ENCODE peak calls at places on chromosomes 4 and X, in seven cellular contexts. G is nephron progenitor cell, Z is heart right ventricle, V is AG04450, C is right lobe of liver, E is pancreas, H is PC-9. N is an unnamed sample.
A peak's percentile ranks its signal among the peaks of the same experiment; 100 is the strongest.

GRCh38 chrX:130393451-130394074 is 8.1 kb upstream of the GPR119 start:
- DNase-seq in V (no peak), H (peak; percentile 52), C (peak; percentile 48), G (peak; percentile 61), Z (peak; percentile 16), E (peak; percentile 71), N (peak; percentile 37)

GRCh38 chrX:53974529-53974928 is 69.7 kb downstream of the PHF8 start:
- DNase-seq in H (no peak), E (no peak), G (no peak), V (no peak), C (no peak), Z (no peak), N (no peak)

GRCh38 chrX:79630033-79631009 is 263.2 kb upstream of the ITM2A start:
- DNase-seq in H (no peak), G (no peak), C (no peak), Z (no peak), E (no peak), V (no peak), N (no peak)

GRCh38 chr4:151921811-151922210 is 161.0 kb upstream of the GATB start:
- DNase-seq in Z (no peak), V (no peak), E (no peak), H (no peak), G (no peak), C (no peak), N (no peak)

GRCh38 chr4:151810476-151810875 is 49.7 kb upstream of the GATB start:
- DNase-seq in E (no peak), V (no peak), C (no peak), G (no peak), H (no peak), Z (no peak), N (no peak)

GRCh38 chrX:71930298-71930697 is 19.7 kb downstream of the NHSL2 start:
- DNase-seq in H (no peak), E (no peak), G (no peak), Z (no peak), C (no peak), V (no peak), N (no peak)

GRCh38 chr4:33060873-33061542 is 2340.8 kb downstream of the PCDH7 start:
- DNase-seq in V (peak; percentile 7), G (peak; percentile 59), Z (peak; percentile 3), E (peak; percentile 46), C (peak; percentile 60), H (peak; percentile 25), N (no peak)

GRCh38 chr4:143403551-143403816 is 66.8 kb downstream of the GAB1 start:
- DNase-seq in G (no peak), V (no peak), H (no peak), C (no peak), Z (no peak), E (no peak), N (no peak)

GRCh38 chrX:44775726-44776125 is 68.1 kb upstream of the DUSP21 start:
- DNase-seq in E (no peak), G (no peak), Z (no peak), H (no peak), C (no peak), V (no peak), N (peak; percentile 30)

GRCh38 chr4:155442267-155443105 is 65.7 kb upstream of the MAP9 start:
- DNase-seq in H (peak; percentile 66), G (peak; percentile 86), C (peak; percentile 79), E (peak; percentile 91), V (no peak), Z (peak; percentile 87), N (peak; percentile 86)

GRCh38 chr4:186710521-186711119 is 13.0 kb downstream of the FAT1 start:
- DNase-seq in H (no peak), C (no peak), G (no peak), Z (no peak), E (no peak), V (no peak), N (no peak)

GRCh38 chr4:10116625-10117423 is at the start of gene WDR1:
- DNase-seq in E (peak; percentile 99), Z (peak; percentile 98), G (peak; percentile 94), C (peak; percentile 98), H (peak; percentile 95), V (peak; percentile 90), N (peak; percentile 98)

GRCh38 chrX:93868289-93868985 is 194.4 kb downstream of the FAM133A start:
- DNase-seq in C (no peak), V (no peak), G (no peak), H (no peak), E (no peak), Z (no peak), N (no peak)

GRCh38 chrX:40694833-40695232 is 40.5 kb downstream of the MED14 start:
- DNase-seq in V (no peak), G (no peak), Z (no peak), H (no peak), E (no peak), C (no peak), N (no peak)

GRCh38 chrX:103248553-103248952 is 6.4 kb downstream of the TCEAL8 start:
- DNase-seq in C (no peak), E (no peak), G (no peak), V (no peak), H (no peak), Z (no peak), N (no peak)

GRCh38 chr4:176034498-176034897 is 31.1 kb upstream of the WDR17 start:
- DNase-seq in V (peak; percentile 16), H (no peak), Z (no peak), E (no peak), G (peak; percentile 8), C (no peak), N (peak; percentile 15)

GRCh38 chr4:168942985-168943384 is 67.1 kb downstream of the CBR4 start:
- DNase-seq in H (no peak), E (no peak), V (no peak), G (no peak), Z (no peak), C (no peak), N (no peak)

GRCh38 chrX:71652405-71652804 is 14.9 kb upstream of the LOC101059915 start:
- DNase-seq in Z (no peak), V (peak; percentile 18), G (peak; percentile 41), E (no peak), C (no peak), H (peak; percentile 18), N (peak; percentile 70)

GRCh38 chr4:187739771-187740170 is 255.8 kb upstream of the ZFP42 start:
- DNase-seq in E (no peak), C (no peak), G (no peak), H (no peak), V (no peak), Z (no peak), N (no peak)

GRCh38 chr4:14234330-14234729 is 606.8 kb upstream of the BOD1L1 start:
- DNase-seq in C (no peak), Z (no peak), E (no peak), G (no peak), H (no peak), V (no peak), N (no peak)

GRCh38 chr4:93788712-93789111 is 39.8 kb upstream of the ATOH1 start:
- DNase-seq in E (no peak), H (no peak), V (no peak), C (no peak), Z (no peak), G (no peak), N (no peak)

GRCh38 chr4:48343035-48343434 is 1.7 kb downstream of the SLAIN2 start:
- DNase-seq in E (no peak), H (no peak), G (no peak), Z (no peak), C (no peak), V (no peak), N (no peak)
- TF ChIP-seq CTCF in E (no peak), H (no peak), G (no peak), Z (no peak), C (no peak), V (no peak), N (no peak)

GRCh38 chr4:98338761-98339438 is 77.7 kb downstream of the RAP1GDS1 start:
- DNase-seq in C (no peak), H (no peak), E (no peak), V (no peak), G (no peak), Z (no peak), N (no peak)

GRCh38 chr4:98332017-98332416 is 70.8 kb downstream of the RAP1GDS1 start:
- DNase-seq in H (no peak), E (no peak), V (no peak), Z (no peak), G (no peak), C (no peak), N (no peak)

DNA sequence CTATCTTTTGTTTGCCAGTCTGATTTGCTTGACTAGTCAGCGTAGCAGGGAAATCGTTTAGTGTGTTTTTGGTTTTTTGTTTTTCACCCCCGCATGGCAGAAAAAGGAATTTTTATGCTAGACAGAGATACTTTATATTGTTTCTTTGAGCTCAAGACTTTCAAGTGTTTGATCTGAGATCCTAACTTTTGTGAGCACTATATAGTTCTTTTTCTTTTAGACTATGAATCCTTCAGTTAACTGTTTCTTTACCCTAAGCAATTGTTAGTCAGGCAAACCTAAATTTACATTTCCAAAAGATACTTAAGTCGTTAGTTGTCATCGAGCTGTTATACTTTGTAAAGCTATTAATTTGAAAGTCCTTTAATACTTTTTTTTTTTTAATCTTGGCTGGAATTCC is 73.3 kb downstream of the RAP1GDS1 start:
- DNase-seq in V (no peak), H (no peak), E (no peak), Z (no peak), G (no peak), C (no peak), N (no peak)
- TF ChIP-seq CTCF in V (no peak), H (no peak), E (no peak), Z (no peak), G (no peak), C (no peak), N (no peak)

DNA sequence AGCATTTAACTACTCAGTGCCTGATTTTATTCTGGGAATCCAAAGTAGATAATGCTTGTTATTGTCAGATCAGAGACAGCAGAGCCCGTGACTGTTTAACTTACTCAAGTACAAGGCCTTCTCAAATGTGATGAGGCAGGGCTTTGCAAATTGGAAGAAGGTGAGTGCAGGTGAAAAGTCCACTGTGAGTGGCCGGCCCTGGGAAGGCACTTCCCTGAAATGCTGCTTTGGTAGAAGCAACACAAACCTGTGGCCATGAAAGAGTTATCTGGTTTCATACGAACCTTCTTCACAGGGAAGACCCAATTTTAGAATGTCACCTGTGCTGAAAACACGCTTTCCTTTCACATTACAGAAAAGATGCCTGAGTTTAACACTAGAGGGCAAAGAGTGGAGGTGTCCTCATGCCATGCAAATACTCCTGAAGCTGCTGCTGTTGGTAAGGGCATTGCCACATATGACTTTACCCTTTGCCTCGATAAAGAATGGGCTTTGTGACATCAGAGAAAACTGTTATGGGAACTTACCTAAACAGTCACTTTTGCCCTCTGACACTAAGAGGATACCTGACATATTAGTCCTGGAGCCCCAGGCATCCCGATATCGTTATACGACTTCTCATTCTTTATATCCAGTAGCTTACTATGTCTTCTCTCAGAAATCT is 8.0 kb downstream of the PPARGC1A start:
- DNase-seq in E (no peak), H (no peak), V (no peak), G (no peak), Z (no peak), C (peak; percentile 70), N (no peak)
- TF ChIP-seq CTCF in E (no peak), H (no peak), V (peak; percentile 8), G (no peak), Z (peak; percentile 28), C (peak; percentile 61), N (no peak)

GRCh38 chr4:79044260-79044659 is 105.0 kb upstream of the PAQR3 start:
- DNase-seq in V (no peak), H (no peak), G (no peak), E (no peak), C (no peak), Z (no peak), N (no peak)

GRCh38 chr4:79046191-79046590 is 107.0 kb upstream of the PAQR3 start:
- DNase-seq in E (no peak), G (no peak), C (no peak), V (no peak), Z (no peak), H (no peak), N (no peak)

GRCh38 chr4:79042079-79042674 is 102.9 kb upstream of the PAQR3 start:
- DNase-seq in G (no peak), V (peak; percentile 1), Z (no peak), H (peak; percentile 5), E (no peak), C (no peak), N (no peak)
- TF ChIP-seq CTCF in G (peak; percentile 42), V (peak; percentile 58), Z (peak; percentile 68), H (peak; percentile 70), E (no peak), C (peak; percentile 37), N (no peak)

N was measured in mucosa of descending colon.